ENCODE peak calls at places on chromosome 22, in five cellular contexts. One of them, this sample, is unnamed.

GRCh38 chr22:43826142-43827093 is 14.3 kb upstream of the EFCAB6 start:
- DNase-seq in MM.1S: peak
- DNase-seq in cardiac fibroblast: peak
- DNase-seq in endodermal cell: peak
- DNase-seq in lower leg skin: no peak
- DNase-seq in this sample: peak

GRCh38 chr22:26679003-26679629 is 21.7 kb downstream of the MIAT start:
- DNase-seq in MM.1S: peak
- DNase-seq in cardiac fibroblast: peak
- DNase-seq in endodermal cell: peak
- DNase-seq in lower leg skin: peak
- DNase-seq in this sample: peak

GRCh38 chr22:23752090-23752691 is 1.3 kb upstream of the ZNF70 start:
- DNase-seq in MM.1S: no peak
- DNase-seq in cardiac fibroblast: no peak
- DNase-seq in endodermal cell: no peak
- DNase-seq in lower leg skin: no peak
- DNase-seq in this sample: peak

GRCh38 chr22:40922484-40923303 is 28.5 kb upstream of the RBX1 start:
- DNase-seq in MM.1S: peak
- DNase-seq in cardiac fibroblast: peak
- DNase-seq in endodermal cell: no peak
- DNase-seq in lower leg skin: peak
- DNase-seq in this sample: peak

GRCh38 chr22:17366830-17367229 is 2.4 kb upstream of the CECR2 start:
- DNase-seq in MM.1S: no peak
- DNase-seq in cardiac fibroblast: peak
- DNase-seq in endodermal cell: peak
- DNase-seq in lower leg skin: no peak
- DNase-seq in this sample: peak

GRCh38 chr22:20000246-20001081 is 16.2 kb downstream of the ARVCF start:
- DNase-seq in MM.1S: no peak
- DNase-seq in cardiac fibroblast: no peak
- DNase-seq in endodermal cell: no peak
- DNase-seq in lower leg skin: no peak
- DNase-seq in this sample: no peak

GRCh38 chr22:18148508-18148965 is 1.4 kb upstream of the USP18 start:
- DNase-seq in MM.1S: no peak
- DNase-seq in cardiac fibroblast: no peak
- DNase-seq in endodermal cell: no peak
- DNase-seq in lower leg skin: no peak
- DNase-seq in this sample: no peak

GRCh38 chr22:36763576-36763975 is 12.3 kb downstream of the IFT27 start:
- DNase-seq in MM.1S: no peak
- DNase-seq in cardiac fibroblast: no peak
- DNase-seq in endodermal cell: peak
- DNase-seq in lower leg skin: no peak
- DNase-seq in this sample: no peak

GRCh38 chr22:37213218-37213855 is 1.1 kb upstream of the SSTR3 start:
- DNase-seq in MM.1S: no peak
- DNase-seq in cardiac fibroblast: no peak
- DNase-seq in endodermal cell: no peak
- DNase-seq in lower leg skin: no peak
- DNase-seq in this sample: no peak

DNA sequence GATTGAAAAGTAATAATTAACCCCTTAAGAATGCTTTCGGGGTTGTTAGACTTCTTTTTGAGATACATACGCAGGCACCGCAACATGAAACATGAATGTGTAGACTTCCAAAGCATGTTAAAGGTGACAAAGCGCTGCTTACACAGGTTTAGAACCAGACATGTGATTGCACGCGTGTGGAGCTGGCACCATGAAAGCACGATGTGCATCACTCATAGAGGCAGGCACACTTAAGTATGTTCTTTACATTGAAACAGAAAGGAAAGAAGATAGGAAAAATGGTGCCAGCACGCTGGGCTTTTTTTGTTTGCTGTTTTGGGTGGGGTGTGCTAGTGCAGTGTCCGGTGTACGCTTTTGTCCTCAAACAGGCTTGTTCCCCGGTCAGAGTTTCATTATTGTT is 83.6 kb upstream of the PPARA start:
- DNase-seq in MM.1S: no peak
- DNase-seq in cardiac fibroblast: peak
- DNase-seq in endodermal cell: no peak
- DNase-seq in lower leg skin: no peak
- DNase-seq in this sample: no peak
- H3K4me3 ChIP-seq in MM.1S: no peak
- H3K4me3 ChIP-seq in cardiac fibroblast: peak
- H3K4me3 ChIP-seq in endodermal cell: no peak
- H3K4me3 ChIP-seq in lower leg skin: no peak
- H3K4me3 ChIP-seq in this sample: no peak

GRCh38 chr22:41951898-41952474 is at the start of gene SMIM45:
- DNase-seq in MM.1S: no peak
- DNase-seq in cardiac fibroblast: no peak
- DNase-seq in endodermal cell: peak
- DNase-seq in lower leg skin: no peak
- DNase-seq in this sample: no peak
- TF ChIP-seq CTCF in MM.1S: no peak
- TF ChIP-seq CTCF in cardiac fibroblast: no peak
- TF ChIP-seq CTCF in endodermal cell: no peak
- TF ChIP-seq CTCF in lower leg skin: no peak
- TF ChIP-seq CTCF in this sample: no peak

DNA sequence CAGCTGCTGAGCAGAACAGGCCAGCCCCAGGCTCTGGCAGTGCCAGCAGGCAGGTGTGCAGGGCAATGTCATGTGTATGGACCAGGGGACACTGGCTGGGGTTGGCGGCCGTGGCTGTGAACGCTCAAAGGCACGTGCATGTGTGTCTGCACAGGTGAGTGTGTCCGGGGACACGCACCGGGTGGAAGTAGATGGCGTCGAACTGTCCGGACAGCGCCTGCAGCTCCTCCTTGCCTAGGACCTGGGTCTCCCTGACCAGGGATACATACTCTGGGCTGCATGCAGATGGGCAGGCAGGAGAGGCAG is 863 bp downstream of the HDAC10 start:
- DNase-seq in MM.1S: no peak
- DNase-seq in cardiac fibroblast: no peak
- DNase-seq in endodermal cell: no peak
- DNase-seq in lower leg skin: no peak
- DNase-seq in this sample: no peak
- H3K4me3 ChIP-seq in MM.1S: peak
- H3K4me3 ChIP-seq in cardiac fibroblast: peak
- H3K4me3 ChIP-seq in endodermal cell: peak
- H3K4me3 ChIP-seq in lower leg skin: no peak
- H3K4me3 ChIP-seq in this sample: peak

GRCh38 chr22:49586873-49587272 is 240.8 kb downstream of the BRD1 start:
- DNase-seq in MM.1S: no peak
- DNase-seq in cardiac fibroblast: no peak
- DNase-seq in endodermal cell: peak
- DNase-seq in lower leg skin: no peak
- DNase-seq in this sample: no peak
- TF ChIP-seq CTCF in MM.1S: no peak
- TF ChIP-seq CTCF in cardiac fibroblast: no peak
- TF ChIP-seq CTCF in endodermal cell: peak
- TF ChIP-seq CTCF in lower leg skin: no peak
- TF ChIP-seq CTCF in this sample: no peak

GRCh38 chr22:46046299-46046685 is 69.3 kb upstream of the WNT7B start:
- DNase-seq in MM.1S: no peak
- DNase-seq in cardiac fibroblast: no peak
- DNase-seq in endodermal cell: no peak
- DNase-seq in lower leg skin: no peak
- DNase-seq in this sample: no peak
- H3K4me3 ChIP-seq in MM.1S: no peak
- H3K4me3 ChIP-seq in cardiac fibroblast: no peak
- H3K4me3 ChIP-seq in endodermal cell: no peak
- H3K4me3 ChIP-seq in lower leg skin: no peak
- H3K4me3 ChIP-seq in this sample: no peak

This sample was measured in GM12865.